ENCODE peak calls at places on chromosomes 7 and 10, in eight cellular contexts. G is HCT116, N is A549, X is HepG2, D is GM12878, W is endothelial cell of umbilical vein, S is K562, I is H1. A is an unnamed sample.

GRCh38 chr10:93687737-93688136 is 14.7 kb downstream of the FRA10AC1 start:
- DNase-seq in N (no peak), X (no peak), W (no peak), G (no peak), S (no peak), D (no peak), I (no peak), A (no peak)

GRCh38 chr7:148334959-148335577 is 255.5 kb upstream of the C7orf33 start:
- DNase-seq in X (no peak), I (no peak), S (no peak), G (no peak), D (no peak), N (no peak), W (no peak), A (no peak)

GRCh38 chr7:114468844-114469243 is 54.2 kb downstream of the FOXP2 start:
- DNase-seq in X (no peak), D (no peak), S (no peak), G (no peak), I (no peak), W (no peak), N (no peak), A (no peak)

GRCh38 chr10:13784067-13784466 is 197.3 kb downstream of the PRPF18 start:
- DNase-seq in W (peak; percentile 49), D (no peak), S (no peak), G (no peak), N (no peak), X (no peak), I (no peak), A (peak; percentile 56)

GRCh38 chr10:114266521-114266920 is 27.5 kb downstream of the VWA2 start:
- DNase-seq in N (no peak), S (peak; percentile 5), D (no peak), X (no peak), G (no peak), I (no peak), W (peak; percentile 24), A (no peak)

GRCh38 chr10:35735412-35735811 is 93.3 kb upstream of the FZD8 start:
- DNase-seq in S (no peak), I (no peak), N (no peak), D (no peak), G (no peak), X (no peak), W (no peak), A (no peak)

GRCh38 chr7:138197306-138197640 is 121.0 kb downstream of the AKR1D1 start:
- DNase-seq in S (no peak), N (no peak), I (no peak), W (no peak), D (no peak), G (no peak), X (no peak), A (no peak)

GRCh38 chr10:124594240-124594639 is 132.6 kb downstream of the LHPP start:
- DNase-seq in D (no peak), I (no peak), X (no peak), G (no peak), W (peak; percentile 21), N (no peak), S (no peak), A (no peak)

GRCh38 chr7:141567465-141567864 is 16.3 kb downstream of the AGK start:
- DNase-seq in S (no peak), D (no peak), N (no peak), G (no peak), X (no peak), I (no peak), W (no peak), A (no peak)

GRCh38 chr10:109591631-109592030 is 331.7 kb downstream of the XPNPEP1 start:
- DNase-seq in W (no peak), N (no peak), G (no peak), X (no peak), I (no peak), S (no peak), D (no peak), A (no peak)

GRCh38 chr10:110353244-110354119 is 48.8 kb upstream of the SMNDC1 start:
- DNase-seq in D (no peak), X (no peak), W (peak; percentile 66), S (peak; percentile 12), N (peak; percentile 44), G (peak; percentile 73), I (no peak), A (peak; percentile 23)

GRCh38 chr7:11021468-11021867 is 47.8 kb downstream of the PHF14 start:
- DNase-seq in S (no peak), D (no peak), N (no peak), W (no peak), G (no peak), X (no peak), I (no peak), A (no peak)

GRCh38 chr7:157432541-157432956 is 95.7 kb downstream of the DNAJB6 start:
- DNase-seq in W (no peak), G (peak; percentile 46), I (peak; percentile 62), N (peak; percentile 78), D (no peak), X (no peak), S (peak; percentile 94), A (peak; percentile 99)

GRCh38 chr7:13990984-13991790 is 1.7 kb upstream of the ETV1 start:
- DNase-seq in W (peak; percentile 98), N (peak; percentile 87), I (peak; percentile 97), X (peak; percentile 24), D (peak; percentile 13), S (peak; percentile 89), G (peak; percentile 79), A (peak; percentile 6)

GRCh38 chr10:57202356-57202755 is 841.3 kb upstream of the ZWINT start:
- DNase-seq in D (no peak), X (no peak), S (no peak), G (no peak), W (no peak), N (no peak), I (no peak), A (no peak)

GRCh38 chr10:34626158-34626557 is 188.9 kb downstream of the PARD3 start:
- DNase-seq in N (no peak), D (no peak), S (no peak), G (no peak), I (no peak), X (no peak), W (no peak), A (no peak)

GRCh38 chr7:117163101-117163500 is 159.8 kb downstream of the WNT2 start:
- DNase-seq in N (no peak), S (no peak), X (no peak), G (no peak), D (no peak), I (no peak), W (no peak), A (no peak)

GRCh38 chr10:93138113-93138870 is 64.6 kb downstream of the CYP26A1 start:
- DNase-seq in W (no peak), G (no peak), N (no peak), S (no peak), I (no peak), X (no peak), D (no peak), A (no peak)

GRCh38 chr7:101754432-101755159 is 62.8 kb upstream of the CUX1 start:
- DNase-seq in N (peak; percentile 60), I (no peak), D (no peak), S (no peak), W (peak; percentile 79), X (no peak), G (no peak), A (peak; percentile 58)

GRCh38 chr7:157153260-157153659 is 14.5 kb downstream of the UBE3C start:
- DNase-seq in X (no peak), G (no peak), W (no peak), D (no peak), I (no peak), N (no peak), S (no peak), A (no peak)

GRCh38 chr10:130040351-130040750 is 70.3 kb downstream of the C10orf143 start:
- DNase-seq in D (no peak), I (no peak), S (no peak), X (no peak), G (no peak), N (no peak), W (no peak), A (peak; percentile 80)

DNA sequence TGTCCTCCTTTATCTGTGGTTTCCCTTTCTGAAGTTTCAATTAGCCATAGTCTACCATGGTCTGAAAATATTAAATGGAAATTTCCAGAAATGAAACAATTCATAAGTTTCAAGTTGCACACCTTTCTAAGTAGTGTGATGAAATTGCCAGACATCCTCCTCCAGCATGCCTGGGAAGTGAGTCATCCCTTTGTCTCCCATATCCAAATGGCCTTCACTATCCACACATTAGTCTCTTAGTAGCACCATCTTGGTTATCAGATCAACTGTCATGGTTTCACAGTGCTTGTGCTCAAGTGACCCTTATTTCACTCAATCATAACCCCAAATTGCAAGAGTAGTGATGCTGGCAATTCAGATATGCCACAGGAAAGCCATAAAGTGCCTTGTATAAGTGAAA is 83.4 kb upstream of the PPP1R9A start:
- DNase-seq in N (peak; percentile 1), I (no peak), W (peak; percentile 14), S (no peak), X (peak; percentile 44), G (peak; percentile 73), D (no peak), A (no peak)
- TF ChIP-seq MAX in N (no peak), I (no peak), W (no peak), S (no peak), X (no peak), G (no peak), D (no peak), A (no peak)

DNA sequence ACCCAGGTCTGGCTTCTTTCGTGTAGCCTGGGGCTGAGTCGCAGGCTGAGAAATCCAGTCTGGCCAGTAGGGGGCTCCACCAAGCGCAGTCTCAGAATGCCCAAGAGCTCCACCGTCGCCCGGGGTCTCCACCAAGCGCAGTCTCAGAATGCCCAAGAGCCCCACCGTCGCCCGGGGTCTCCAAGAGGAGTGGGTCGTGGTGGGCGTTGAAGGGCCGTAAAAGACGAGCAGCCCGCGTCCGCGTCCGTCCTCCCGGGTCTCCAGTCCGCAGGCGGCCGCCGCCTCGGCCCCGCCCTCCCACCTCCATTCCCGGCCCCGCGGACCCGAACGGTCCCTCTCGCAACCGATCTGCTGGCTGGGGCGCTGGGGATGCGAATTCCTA is 890 bp upstream of the ZYX start:
- DNase-seq in W (peak; percentile 89), I (peak; percentile 50), G (peak; percentile 61), N (peak; percentile 89), X (peak; percentile 61), D (peak; percentile 46), S (peak; percentile 81), A (peak; percentile 97)
- TF ChIP-seq POLR2A in W (peak; percentile 54), I (no peak), G (no peak), N (no peak), X (peak; percentile 5), D (no peak), S (peak; percentile 44), A (no peak)

DNA sequence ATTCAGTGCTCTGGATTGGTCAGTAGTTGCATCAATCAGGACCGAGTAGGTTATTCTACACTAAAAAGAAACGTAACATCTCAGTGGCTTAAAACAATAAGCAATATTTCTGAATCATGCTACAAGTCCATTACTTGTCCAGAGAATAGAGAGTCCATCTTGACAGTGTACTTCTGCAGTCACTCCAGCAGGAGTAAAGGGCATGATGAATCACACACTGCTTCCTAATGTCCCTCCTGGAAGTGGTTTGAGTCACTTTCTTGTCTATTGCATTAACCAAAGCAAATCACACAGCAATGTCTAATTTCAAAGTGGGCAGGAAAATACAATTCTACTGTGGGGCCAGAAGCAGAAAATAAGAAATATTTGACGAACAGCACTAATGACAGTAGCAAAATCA is 124.8 kb downstream of the TSPAN12 start:
- DNase-seq in W (peak; percentile 27), D (no peak), X (no peak), I (no peak), G (peak; percentile 10), N (peak; percentile 5), S (no peak), A (no peak)
- TF ChIP-seq CTCF in W (no peak), D (no peak), X (no peak), I (no peak), G (no peak), N (no peak), S (no peak), A (no peak)

GRCh38 chr10:91162050-91162494 is 58.4 kb upstream of the PCGF5 start:
- DNase-seq in S (peak; percentile 24), G (no peak), I (no peak), W (no peak), N (peak; percentile 32), X (peak; percentile 6), D (no peak), A (no peak)
- TF ChIP-seq MAX in S (no peak), G (no peak), I (no peak), W (no peak), N (no peak), X (no peak), D (no peak), A (no peak)

A was measured in NB4.